ENCODE peak calls at places on chromosomes 1 and 21, in eight cellular contexts. P, G, J, L, T, Z, B and Q are unnamed samples.

GRCh38 chr1:214570442-214570841 is 19.0 kb upstream of the PTPN14 start:
- DNase-seq in P (no peak), G (no peak), J (no peak), L (no peak), T (peak), Z (no peak), B (no peak), Q (peak)

GRCh38 chr21:36929622-36930021 is 36.8 kb downstream of the HLCS start:
- DNase-seq in P (no peak), G (no peak), J (no peak), L (no peak), T (no peak), Z (no peak), B (no peak), Q (no peak)

GRCh38 chr21:42939581-42940413 is 14.4 kb upstream of the ERVH48-1 start:
- DNase-seq in P (no peak), G (peak), J (peak), L (peak), T (peak), Z (no peak), B (peak), Q (peak)

GRCh38 chr1:45490121-45490622 is 791 bp downstream of the TESK2 start:
- DNase-seq in P (no peak), G (no peak), J (no peak), L (no peak), T (peak), Z (no peak), B (no peak), Q (peak)

GRCh38 chr21:31236528-31236927 is 107.5 kb downstream of the TIAM1 start:
- DNase-seq in P (no peak), G (no peak), J (no peak), L (no peak), T (peak), Z (no peak), B (no peak), Q (no peak)

GRCh38 chr1:245986404-245987221 is 520.5 kb downstream of the SMYD3 start:
- DNase-seq in P (no peak), G (peak), J (no peak), L (peak), T (peak), Z (no peak), B (peak), Q (peak)

GRCh38 chr1:59682405-59683080 is 132.2 kb upstream of the HOOK1 start:
- DNase-seq in P (no peak), G (no peak), J (no peak), L (no peak), T (peak), Z (no peak), B (no peak), Q (peak)

GRCh38 chr1:221776495-221777413 is 34.9 kb upstream of the DUSP10 start:
- DNase-seq in P (no peak), G (no peak), J (no peak), L (no peak), T (no peak), Z (no peak), B (no peak), Q (no peak)

GRCh38 chr1:51583532-51583931 is 33.4 kb upstream of the OSBPL9 start:
- DNase-seq in P (no peak), G (no peak), J (peak), L (peak), T (peak), Z (no peak), B (no peak), Q (peak)

GRCh38 chr1:43548285-43549271 is 17.9 kb downstream of the PTPRF start:
- DNase-seq in P (no peak), G (no peak), J (no peak), L (no peak), T (no peak), Z (peak), B (peak), Q (no peak)

GRCh38 chr21:27532081-27532480 is 565.2 kb upstream of the ADAMTS5 start:
- DNase-seq in P (no peak), G (peak), J (no peak), L (no peak), T (peak), Z (no peak), B (peak), Q (peak)

GRCh38 chr21:27534211-27534610 is 567.3 kb upstream of the ADAMTS5 start:
- DNase-seq in P (no peak), G (no peak), J (no peak), L (no peak), T (no peak), Z (no peak), B (no peak), Q (no peak)

GRCh38 chr21:27536319-27536718 is 569.4 kb upstream of the ADAMTS5 start:
- DNase-seq in P (no peak), G (no peak), J (no peak), L (no peak), T (peak), Z (no peak), B (no peak), Q (no peak)

DNA sequence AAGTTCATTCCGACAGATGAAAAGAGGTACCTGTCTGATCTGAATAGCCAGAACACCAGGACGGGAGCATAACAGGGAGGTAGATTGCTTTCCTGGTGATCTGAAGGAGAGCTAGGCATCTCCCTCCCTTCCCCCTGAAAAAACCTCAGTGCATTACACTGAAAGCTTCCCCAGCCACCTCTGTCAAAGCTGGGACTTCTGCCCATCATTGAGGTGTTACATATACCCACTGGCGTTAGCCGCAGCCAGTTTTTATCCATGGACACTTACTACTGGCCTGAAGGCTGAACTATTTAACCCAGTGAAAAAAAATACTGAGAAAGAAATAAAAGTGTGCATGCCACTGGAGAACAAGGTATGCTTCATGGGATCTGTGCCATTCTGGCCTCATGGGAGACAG is 568.3 kb upstream of the ADAMTS5 start:
- DNase-seq in P (no peak), G (no peak), J (no peak), L (no peak), T (no peak), Z (no peak), B (no peak), Q (no peak)
- TF ChIP-seq CTCF in P (no peak), G (no peak), J (no peak), L (no peak), T (no peak), Z (no peak), B (no peak), Q (no peak)

GRCh38 chr1:91883470-91883869 is 2.5 kb downstream of the TGFBR3 start:
- DNase-seq in P (peak), G (no peak), J (no peak), L (no peak), T (peak), Z (no peak), B (no peak), Q (peak)
- H3K4me3 ChIP-seq in P (no peak), G (peak), J (peak), L (peak), T (no peak), Z (no peak), B (peak), Q (peak)

GRCh38 chr1:113399063-113399583 is 8.8 kb downstream of the MAGI3 start:
- DNase-seq in P (peak), G (no peak), J (no peak), L (no peak), T (no peak), Z (no peak), B (no peak), Q (no peak)
- TF ChIP-seq CTCF in P (no peak), G (no peak), J (no peak), L (no peak), T (no peak), Z (no peak), B (no peak), Q (no peak)

GRCh38 chr1:188228623-188229022 is 1399.9 kb downstream of the PLA2G4A start:
- DNase-seq in P (no peak), G (no peak), J (no peak), L (no peak), T (no peak), Z (no peak), B (no peak), Q (no peak)
- H3K4me3 ChIP-seq in P (no peak), G (no peak), J (no peak), L (no peak), T (no peak), Z (no peak), B (no peak), Q (no peak)

GRCh38 chr1:163747855-163748254 is 426.1 kb downstream of the NUF2 start:
- DNase-seq in P (no peak), G (no peak), J (no peak), L (no peak), T (no peak), Z (no peak), B (no peak), Q (no peak)
- TF ChIP-seq CTCF in P (no peak), G (no peak), J (no peak), L (no peak), T (no peak), Z (no peak), B (no peak), Q (no peak)